ENCODE peak calls at places on chromosome 16, in five cellular contexts. One of them, this sample, is unnamed.
A peak's percentile ranks its signal among the peaks of the same experiment; 100 is the strongest.

GRCh38 chr16:1789643-1790045 is 3.9 kb downstream of the IGFALS start:
- DNase-seq in foreskin fibroblast: no peak
- DNase-seq in glutamatergic neuron: peak; percentile 17
- DNase-seq in heart left ventricle: no peak
- DNase-seq in H9: no peak
- DNase-seq in this sample: no peak

GRCh38 chr16:25788637-25789036 is 96.9 kb downstream of the HS3ST4 start:
- DNase-seq in foreskin fibroblast: no peak
- DNase-seq in glutamatergic neuron: no peak
- DNase-seq in heart left ventricle: no peak
- DNase-seq in H9: no peak
- DNase-seq in this sample: no peak

GRCh38 chr16:84941916-84942315 is 69.4 kb downstream of the ZDHHC7 start:
- DNase-seq in foreskin fibroblast: peak; percentile 85
- DNase-seq in glutamatergic neuron: no peak
- DNase-seq in heart left ventricle: no peak
- DNase-seq in H9: no peak
- DNase-seq in this sample: no peak

GRCh38 chr16:11386791-11387546 is 41.7 kb downstream of the RMI2 start:
- DNase-seq in foreskin fibroblast: peak; percentile 71
- DNase-seq in glutamatergic neuron: peak; percentile 62
- DNase-seq in heart left ventricle: peak; percentile 55
- DNase-seq in H9: peak; percentile 90
- DNase-seq in this sample: peak; percentile 59

GRCh38 chr16:55102077-55102476 is 171.4 kb downstream of the IRX5 start:
- DNase-seq in foreskin fibroblast: no peak
- DNase-seq in glutamatergic neuron: no peak
- DNase-seq in heart left ventricle: no peak
- DNase-seq in H9: no peak
- DNase-seq in this sample: no peak

GRCh38 chr16:48611329-48612137 is 1.6 kb upstream of the N4BP1 start:
- DNase-seq in foreskin fibroblast: no peak
- DNase-seq in glutamatergic neuron: no peak
- DNase-seq in heart left ventricle: no peak
- DNase-seq in H9: peak; percentile 71
- DNase-seq in this sample: no peak

GRCh38 chr16:53768167-53768566 is 64.2 kb downstream of the FTO start:
- DNase-seq in foreskin fibroblast: peak; percentile 35
- DNase-seq in glutamatergic neuron: no peak
- DNase-seq in heart left ventricle: no peak
- DNase-seq in H9: no peak
- DNase-seq in this sample: no peak

GRCh38 chr16:85173077-85173980 is 61.1 kb upstream of the CIBAR2 start:
- DNase-seq in foreskin fibroblast: peak; percentile 93
- DNase-seq in glutamatergic neuron: no peak
- DNase-seq in heart left ventricle: no peak
- DNase-seq in H9: no peak
- DNase-seq in this sample: no peak

GRCh38 chr16:78473031-78473699 is 373.7 kb downstream of the WWOX start:
- DNase-seq in foreskin fibroblast: no peak
- DNase-seq in glutamatergic neuron: no peak
- DNase-seq in heart left ventricle: no peak
- DNase-seq in H9: no peak
- DNase-seq in this sample: no peak

GRCh38 chr16:19680972-19681371 is 37.1 kb downstream of the KNOP1 start:
- DNase-seq in foreskin fibroblast: no peak
- DNase-seq in glutamatergic neuron: no peak
- DNase-seq in heart left ventricle: peak; percentile 41
- DNase-seq in H9: no peak
- DNase-seq in this sample: no peak

GRCh38 chr16:4949986-4950385 is 8.1 kb upstream of the SEC14L5 start:
- DNase-seq in foreskin fibroblast: no peak
- DNase-seq in glutamatergic neuron: no peak
- DNase-seq in heart left ventricle: no peak
- DNase-seq in H9: no peak
- DNase-seq in this sample: no peak

GRCh38 chr16:66750279-66751134 is 902 bp downstream of the DYNC1LI2 start:
- DNase-seq in foreskin fibroblast: peak; percentile 39
- DNase-seq in glutamatergic neuron: no peak
- DNase-seq in heart left ventricle: no peak
- DNase-seq in H9: no peak
- DNase-seq in this sample: no peak

GRCh38 chr16:53089434-53090270 is 34.9 kb downstream of the CHD9 start:
- DNase-seq in foreskin fibroblast: peak; percentile 60
- DNase-seq in glutamatergic neuron: no peak
- DNase-seq in heart left ventricle: peak; percentile 38
- DNase-seq in H9: no peak
- DNase-seq in this sample: no peak

GRCh38 chr16:6684076-6684673 is 648.5 kb upstream of the RBFOX1 start:
- DNase-seq in foreskin fibroblast: peak; percentile 1
- DNase-seq in glutamatergic neuron: peak; percentile 24
- DNase-seq in heart left ventricle: no peak
- DNase-seq in H9: no peak
- DNase-seq in this sample: peak; percentile 19

GRCh38 chr16:85574672-85575475 is 38.2 kb upstream of the GSE1 start:
- DNase-seq in foreskin fibroblast: no peak
- DNase-seq in glutamatergic neuron: no peak
- DNase-seq in heart left ventricle: no peak
- DNase-seq in H9: no peak
- DNase-seq in this sample: no peak

GRCh38 chr16:67965668-67966548 is 2.5 kb downstream of the SLC12A4 start:
- DNase-seq in foreskin fibroblast: no peak
- DNase-seq in glutamatergic neuron: no peak
- DNase-seq in heart left ventricle: no peak
- DNase-seq in H9: no peak
- DNase-seq in this sample: no peak

GRCh38 chr16:66486773-66487579 is 59.9 kb downstream of the BEAN1 start:
- DNase-seq in foreskin fibroblast: peak; percentile 80
- DNase-seq in glutamatergic neuron: no peak
- DNase-seq in heart left ventricle: peak; percentile 62
- DNase-seq in H9: peak; percentile 17
- DNase-seq in this sample: no peak

GRCh38 chr16:3327514-3327913 is 22.2 kb downstream of the ZNF75A start:
- DNase-seq in foreskin fibroblast: no peak
- DNase-seq in glutamatergic neuron: no peak
- DNase-seq in heart left ventricle: no peak
- DNase-seq in H9: no peak
- DNase-seq in this sample: no peak

GRCh38 chr16:56203052-56203451 is 11.8 kb downstream of the GNAO1 start:
- DNase-seq in foreskin fibroblast: peak; percentile 6
- DNase-seq in glutamatergic neuron: peak; percentile 32
- DNase-seq in heart left ventricle: no peak
- DNase-seq in H9: peak; percentile 70
- DNase-seq in this sample: no peak

GRCh38 chr16:19933740-19934139 is 49.1 kb upstream of the GPRC5B start:
- DNase-seq in foreskin fibroblast: no peak
- DNase-seq in glutamatergic neuron: no peak
- DNase-seq in heart left ventricle: no peak
- DNase-seq in H9: peak; percentile 24
- DNase-seq in this sample: no peak

GRCh38 chr16:28974007-28974436 is 556 bp upstream of the SPNS1 start:
- DNase-seq in foreskin fibroblast: peak; percentile 87
- DNase-seq in glutamatergic neuron: peak; percentile 87
- DNase-seq in heart left ventricle: peak; percentile 59
- DNase-seq in H9: peak; percentile 70
- DNase-seq in this sample: peak; percentile 57
- TF ChIP-seq CTCF in foreskin fibroblast: peak; percentile 86
- TF ChIP-seq CTCF in glutamatergic neuron: peak; percentile 56
- TF ChIP-seq CTCF in heart left ventricle: peak; percentile 62
- TF ChIP-seq CTCF in H9: peak; percentile 75
- TF ChIP-seq CTCF in this sample: peak; percentile 72

GRCh38 chr16:27698266-27698665 is 148.3 kb downstream of the KATNIP start:
- DNase-seq in foreskin fibroblast: no peak
- DNase-seq in glutamatergic neuron: peak; percentile 85
- DNase-seq in heart left ventricle: no peak
- DNase-seq in H9: peak; percentile 91
- DNase-seq in this sample: peak; percentile 50
- TF ChIP-seq CTCF in foreskin fibroblast: peak; percentile 18
- TF ChIP-seq CTCF in glutamatergic neuron: peak; percentile 42
- TF ChIP-seq CTCF in heart left ventricle: peak; percentile 12
- TF ChIP-seq CTCF in H9: peak; percentile 92
- TF ChIP-seq CTCF in this sample: peak; percentile 41

GRCh38 chr16:9256196-9256595 is 164.8 kb downstream of the HAPSTR1 start:
- DNase-seq in foreskin fibroblast: no peak
- DNase-seq in glutamatergic neuron: peak; percentile 73
- DNase-seq in heart left ventricle: no peak
- DNase-seq in H9: peak; percentile 85
- DNase-seq in this sample: peak; percentile 46
- TF ChIP-seq CTCF in foreskin fibroblast: peak; percentile 25
- TF ChIP-seq CTCF in glutamatergic neuron: peak; percentile 86
- TF ChIP-seq CTCF in heart left ventricle: peak; percentile 46
- TF ChIP-seq CTCF in H9: peak; percentile 94
- TF ChIP-seq CTCF in this sample: peak; percentile 65

GRCh38 chr16:28280881-28281836 is 11.2 kb upstream of the SBK1 start:
- DNase-seq in foreskin fibroblast: no peak
- DNase-seq in glutamatergic neuron: peak; percentile 64
- DNase-seq in heart left ventricle: no peak
- DNase-seq in H9: no peak
- DNase-seq in this sample: no peak
- TF ChIP-seq CTCF in foreskin fibroblast: no peak
- TF ChIP-seq CTCF in glutamatergic neuron: peak; percentile 12
- TF ChIP-seq CTCF in heart left ventricle: no peak
- TF ChIP-seq CTCF in H9: peak; percentile 20
- TF ChIP-seq CTCF in this sample: no peak

GRCh38 chr16:12719972-12720371 is 83.7 kb downstream of the CPPED1 start:
- DNase-seq in foreskin fibroblast: no peak
- DNase-seq in glutamatergic neuron: no peak
- DNase-seq in heart left ventricle: no peak
- DNase-seq in H9: no peak
- DNase-seq in this sample: no peak
- TF ChIP-seq CTCF in foreskin fibroblast: no peak
- TF ChIP-seq CTCF in glutamatergic neuron: no peak
- TF ChIP-seq CTCF in heart left ventricle: no peak
- TF ChIP-seq CTCF in H9: no peak
- TF ChIP-seq CTCF in this sample: no peak

GRCh38 chr16:50781043-50781442 is 39.2 kb downstream of the CYLD start:
- DNase-seq in foreskin fibroblast: no peak
- DNase-seq in glutamatergic neuron: no peak
- DNase-seq in heart left ventricle: no peak
- DNase-seq in H9: peak; percentile 66
- DNase-seq in this sample: no peak
- TF ChIP-seq CTCF in foreskin fibroblast: no peak
- TF ChIP-seq CTCF in glutamatergic neuron: no peak
- TF ChIP-seq CTCF in heart left ventricle: no peak
- TF ChIP-seq CTCF in H9: peak; percentile 73
- TF ChIP-seq CTCF in this sample: peak; percentile 23